ENCODE peak calls at places on chromosomes 5 and 9, in five cellular contexts. N is LoVo, P is B cell, T is AG10803, D is GM04504. V is an unnamed sample.

GRCh38 chr9:118262191-118262590 is 558.0 kb downstream of the TLR4 start:
- DNase-seq in N (no peak), P (no peak), T (no peak), D (no peak), V (no peak)

GRCh38 chr5:71862661-71863060 is 143.6 kb downstream of the CARTPT start:
- DNase-seq in N (no peak), P (no peak), T (peak; percentile 27), D (no peak), V (no peak)

GRCh38 chr9:113669523-113670115 is 206.1 kb downstream of the RGS3 start:
- DNase-seq in N (no peak), P (no peak), T (peak; percentile 85), D (peak; percentile 65), V (no peak)

GRCh38 chr9:10633785-10634184 is 21.0 kb upstream of the PTPRD start:
- DNase-seq in N (no peak), P (no peak), T (no peak), D (no peak), V (no peak)

GRCh38 chr9:130939405-130939941 is 426 bp upstream of the FIBCD1 start:
- DNase-seq in N (no peak), P (no peak), T (no peak), D (no peak), V (no peak)

GRCh38 chr5:122751293-122751753 is 23.6 kb upstream of the SNX2 start:
- DNase-seq in N (no peak), P (peak; percentile 40), T (peak; percentile 18), D (no peak), V (no peak)

GRCh38 chr9:76401176-76401575 is 7.0 kb upstream of the RFK start:
- DNase-seq in N (no peak), P (no peak), T (no peak), D (no peak), V (no peak)

GRCh38 chr5:130400091-130400490 is 495.8 kb downstream of the CHSY3 start:
- DNase-seq in N (no peak), P (no peak), T (no peak), D (peak; percentile 22), V (no peak)

GRCh38 chr5:119367502-119368237 is 11.9 kb downstream of the TNFAIP8 start:
- DNase-seq in N (no peak), P (no peak), T (no peak), D (no peak), V (no peak)

GRCh38 chr5:42756630-42757601 is at the start of gene CCDC152:
- DNase-seq in N (no peak), P (peak; percentile 41), T (peak; percentile 43), D (no peak), V (peak; percentile 40)

GRCh38 chr5:96628406-96628805 is 33.8 kb upstream of the CAST start:
- DNase-seq in N (no peak), P (no peak), T (no peak), D (no peak), V (no peak)

V was measured in effector memory CD8-positive, alpha-beta T cell.